ENCODE peak calls at places on chromosomes 7 and 10, in six cellular contexts. J is WERI-Rb-1, B is mammary epithelial cell, C is AG10803, D is fibroblast of lung, V is left ventricle myocardium inferior. E is an unnamed sample.

GRCh38 chr10:124629410-124629809 is 114.8 kb downstream of the FAM53B start:
- DNase-seq in J (no peak), B (no peak), C (peak; percentile 39), D (no peak), V (no peak), E (no peak)

GRCh38 chr7:98872328-98872924 is 2.6 kb upstream of the TMEM130 start:
- DNase-seq in J (peak; percentile 47), B (no peak), C (no peak), D (no peak), V (no peak), E (no peak)

GRCh38 chr7:106752345-106752744 is 91.4 kb upstream of the CCDC71L start:
- DNase-seq in J (no peak), B (no peak), C (no peak), D (no peak), V (no peak), E (no peak)

GRCh38 chr7:47571355-47572100 is 10.4 kb downstream of the TNS3 start:
- DNase-seq in J (no peak), B (peak; percentile 61), C (peak; percentile 93), D (peak; percentile 97), V (peak; percentile 88), E (peak; percentile 72)

GRCh38 chr7:5574770-5575269 is 151.2 kb upstream of the TNRC18 start:
- DNase-seq in J (no peak), B (no peak), C (no peak), D (no peak), V (no peak), E (no peak)

GRCh38 chr7:127207806-127208205 is 44.9 kb downstream of the GRM8 start:
- DNase-seq in J (no peak), B (no peak), C (no peak), D (no peak), V (no peak), E (no peak)

GRCh38 chr7:121366852-121367431 is 29.2 kb downstream of the FAM3C start:
- DNase-seq in J (no peak), B (no peak), C (peak; percentile 48), D (peak; percentile 22), V (no peak), E (no peak)

GRCh38 chr7:155257482-155258232 is 40.0 kb upstream of the INSIG1 start:
- DNase-seq in J (no peak), B (peak; percentile 69), C (peak; percentile 94), D (peak; percentile 79), V (peak; percentile 66), E (no peak)

GRCh38 chr7:2632717-2633537 is 1.1 kb downstream of the TTYH3 start:
- DNase-seq in J (peak; percentile 69), B (peak; percentile 58), C (peak; percentile 64), D (peak; percentile 72), V (peak; percentile 63), E (peak; percentile 71)

GRCh38 chr7:26990268-26990667 is 105.5 kb downstream of the HOXA1 start:
- DNase-seq in J (no peak), B (peak; percentile 38), C (peak; percentile 56), D (peak; percentile 22), V (no peak), E (no peak)

GRCh38 chr7:100825760-100826545 is 1.4 kb downstream of the EPHB4 start:
- DNase-seq in J (peak; percentile 24), B (peak; percentile 39), C (peak; percentile 63), D (peak; percentile 43), V (no peak), E (no peak)
- TF ChIP-seq CTCF in J (peak; percentile 41), B (peak; percentile 12), C (peak; percentile 58), D (peak; percentile 43), V (no peak), E (no peak)

DNA sequence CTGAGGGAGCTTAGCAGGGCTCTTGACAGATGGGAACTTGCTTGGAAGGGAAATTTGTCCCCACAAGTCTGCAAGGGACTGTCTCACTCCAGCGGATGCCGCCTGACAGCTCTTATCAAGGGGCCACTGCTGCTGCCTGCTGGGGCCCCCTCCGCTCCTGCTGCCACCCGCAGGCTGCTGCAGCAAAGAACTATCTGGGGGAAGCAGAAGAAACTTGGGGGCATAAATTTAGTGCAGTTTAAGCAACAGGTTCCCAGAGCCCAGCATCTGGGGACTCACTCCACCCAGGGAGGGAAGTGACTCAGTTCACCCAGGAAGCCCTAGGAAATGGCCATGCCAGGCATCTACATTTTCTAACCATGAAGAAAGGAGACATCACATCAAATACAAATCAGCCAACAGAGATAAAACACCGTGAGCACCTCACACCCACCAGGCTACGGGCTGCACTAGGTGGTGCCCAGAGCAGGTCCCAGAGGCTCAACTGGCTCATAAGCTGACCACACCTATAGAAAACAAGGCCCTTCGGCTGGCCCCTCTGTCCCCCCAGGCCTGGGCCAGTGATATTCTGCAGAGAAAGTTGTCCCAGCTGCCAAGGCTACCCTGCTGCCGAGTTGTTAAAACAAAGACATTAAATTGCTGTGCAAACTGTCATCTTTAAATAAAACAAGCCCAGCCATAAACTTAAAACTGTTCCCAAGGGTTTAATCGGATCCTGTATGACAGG is 3.7 kb downstream of the RGS10 start:
- DNase-seq in J (peak; percentile 43), B (no peak), C (no peak), D (no peak), V (no peak), E (peak; percentile 30)
- TF ChIP-seq CTCF in J (no peak), B (no peak), C (no peak), D (no peak), V (no peak), E (no peak)

GRCh38 chr10:70737250-70737649 is 47.9 kb downstream of the TBATA start:
- DNase-seq in J (no peak), B (peak; percentile 46), C (no peak), D (no peak), V (peak; percentile 2), E (peak; percentile 73)

GRCh38 chr10:70737977-70738376 is 47.2 kb downstream of the TBATA start:
- DNase-seq in J (no peak), B (no peak), C (no peak), D (no peak), V (no peak), E (peak; percentile 58)

GRCh38 chr10:70736470-70736982 is 48.7 kb downstream of the TBATA start:
- DNase-seq in J (no peak), B (no peak), C (no peak), D (no peak), V (peak; percentile 11), E (peak; percentile 59)

GRCh38 chr10:70740441-70741288 is 44.5 kb downstream of the TBATA start:
- DNase-seq in J (no peak), B (peak; percentile 14), C (no peak), D (no peak), V (no peak), E (no peak)

GRCh38 chr10:70738425-70739121 is 46.6 kb downstream of the TBATA start:
- DNase-seq in J (no peak), B (no peak), C (no peak), D (no peak), V (peak; percentile 7), E (no peak)
- TF ChIP-seq CTCF in J (peak; percentile 25), B (no peak), C (no peak), D (no peak), V (no peak), E (peak; percentile 75)

DNA sequence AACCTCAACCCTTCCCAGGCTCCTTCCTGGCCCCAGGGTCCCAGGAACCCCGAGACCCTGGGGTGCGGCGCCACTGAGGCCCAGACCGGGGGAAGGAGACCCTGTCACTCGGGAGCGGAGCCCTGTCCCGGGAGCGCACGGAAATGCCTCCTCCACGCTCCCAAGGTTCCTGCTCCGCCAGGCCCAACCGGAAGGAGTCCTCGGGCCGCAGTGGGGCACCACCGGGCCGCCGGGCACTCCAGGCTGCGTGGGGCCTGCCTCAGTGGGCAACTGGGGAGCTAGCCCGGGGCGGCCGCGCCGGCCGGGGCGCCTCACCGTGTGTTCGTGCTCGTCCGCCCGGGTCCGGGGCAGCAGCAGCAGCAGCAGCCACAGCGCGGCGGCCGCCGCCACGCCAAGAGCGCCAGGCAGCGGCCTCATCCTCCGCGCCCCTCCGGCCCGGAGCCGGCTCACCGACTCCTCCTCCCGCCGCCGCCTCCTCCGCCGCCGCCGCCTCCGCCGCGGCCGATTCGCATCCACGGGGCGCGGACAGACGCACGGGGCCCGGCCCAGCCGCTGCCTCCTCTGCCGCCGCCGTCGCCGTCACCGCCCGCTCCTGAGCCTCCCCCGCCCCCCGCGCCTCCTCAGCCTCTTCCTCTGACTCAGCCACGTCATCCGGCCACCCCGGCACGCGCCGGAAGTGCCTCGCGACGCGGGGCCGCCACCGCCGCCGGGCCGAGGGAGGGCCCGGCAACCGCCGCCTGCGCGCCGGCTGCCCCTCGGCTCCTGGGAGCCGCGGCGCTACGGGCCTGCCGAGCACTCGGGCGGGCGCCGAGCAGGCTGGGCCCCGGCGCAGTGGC is at the start of gene TM9SF3:
- DNase-seq in J (peak; percentile 93), B (peak; percentile 85), C (peak; percentile 89), D (peak; percentile 88), V (peak; percentile 97), E (peak; percentile 95)
- TF ChIP-seq CTCF in J (no peak), B (no peak), C (no peak), D (no peak), V (no peak), E (no peak)

GRCh38 chr7:31171216-31171750 is 119.2 kb downstream of the ADCYAP1R1 start:
- DNase-seq in J (no peak), B (no peak), C (no peak), D (no peak), V (no peak), E (no peak)

GRCh38 chr7:31172071-31172470 is 120.0 kb downstream of the ADCYAP1R1 start:
- DNase-seq in J (no peak), B (no peak), C (no peak), D (no peak), V (no peak), E (no peak)

GRCh38 chr7:31175672-31176071 is 123.6 kb downstream of the ADCYAP1R1 start:
- DNase-seq in J (no peak), B (no peak), C (no peak), D (no peak), V (no peak), E (no peak)
- TF ChIP-seq CTCF in J (no peak), B (peak; percentile 15), C (no peak), D (no peak), V (no peak), E (no peak)

DNA sequence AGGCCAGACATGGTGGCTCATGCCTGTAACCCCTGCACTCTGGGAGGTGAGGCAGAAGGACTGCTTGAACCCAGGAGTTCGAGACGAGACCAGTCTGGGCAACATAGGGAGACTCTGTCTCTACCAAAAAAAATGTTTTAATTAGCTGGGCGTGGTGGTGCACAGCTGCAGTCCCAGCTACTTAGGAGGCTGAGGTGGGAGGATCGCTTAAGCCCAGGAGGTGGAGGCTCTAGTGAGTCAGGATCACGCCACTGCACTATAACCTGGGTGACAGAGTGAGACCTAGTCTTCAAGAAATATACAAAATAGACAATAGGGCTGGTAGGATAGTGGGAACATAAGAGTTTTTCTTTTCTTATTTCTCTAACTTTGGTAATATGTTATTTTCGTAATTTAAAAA is 50.2 kb downstream of the CREB3L2 start:
- DNase-seq in J (no peak), B (no peak), C (no peak), D (no peak), V (no peak), E (no peak)
- TF ChIP-seq CTCF in J (no peak), B (no peak), C (no peak), D (no peak), V (no peak), E (no peak)

DNA sequence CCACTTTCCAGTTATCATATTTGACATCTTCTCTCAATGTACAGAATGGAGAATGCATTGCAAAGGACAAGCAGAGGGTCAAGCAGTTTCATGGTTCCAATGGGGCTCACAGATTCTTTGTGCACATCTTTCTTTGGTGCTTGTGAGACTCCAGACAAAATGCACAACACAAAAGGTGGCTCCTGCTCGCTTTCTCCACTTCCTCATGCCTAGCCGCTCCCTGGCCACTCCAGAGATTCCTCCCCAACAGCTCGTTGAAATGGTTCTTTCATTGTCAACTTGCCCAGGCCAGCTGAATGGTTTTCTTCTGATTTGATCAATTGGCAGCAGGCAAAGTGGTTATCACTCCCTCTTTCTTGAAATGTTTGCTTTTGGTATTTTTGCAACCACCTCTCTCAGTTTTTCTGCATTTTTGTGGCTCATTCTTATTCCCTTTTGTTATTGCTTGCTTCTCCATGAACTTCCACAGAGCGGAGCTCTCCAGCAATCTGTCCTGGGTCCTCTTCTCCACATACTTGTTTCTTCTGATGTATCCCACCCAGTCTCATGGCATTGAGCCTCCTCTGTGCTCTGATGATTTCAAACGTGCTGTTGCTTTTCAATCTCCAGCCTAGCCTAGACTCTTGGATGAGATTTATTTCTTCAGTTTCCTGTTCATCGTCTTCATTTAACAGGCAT is 507.8 kb upstream of the MKI67 start:
- DNase-seq in J (peak; percentile 22), B (peak; percentile 19), C (no peak), D (peak; percentile 20), V (no peak), E (no peak)
- TF ChIP-seq CTCF in J (peak; percentile 76), B (peak; percentile 23), C (peak; percentile 2), D (no peak), V (peak; percentile 50), E (no peak)